ENCODE peak calls at places on chromosomes 16 and 17, in seven cellular contexts. P, J, Z, H, N, X and B are unnamed samples.

GRCh38 chr17:78383725-78384471 is 5.4 kb downstream of the PGS1 start:
- DNase-seq in P (peak; percentile 99), J (peak; percentile 42), Z (no peak), H (peak; percentile 99), N (peak; percentile 97), X (no peak), B (no peak)

GRCh38 chr16:77618011-77618410 is 104.3 kb upstream of the NUDT7 start:
- DNase-seq in P (no peak), J (no peak), Z (no peak), H (no peak), N (no peak), X (no peak), B (no peak)

GRCh38 chr17:40445769-40446468 is 2.7 kb downstream of the IGFBP4 start:
- DNase-seq in P (peak; percentile 50), J (no peak), Z (no peak), H (peak; percentile 68), N (peak; percentile 93), X (no peak), B (no peak)

GRCh38 chr16:70793851-70794502 is 7.0 kb downstream of the VAC14 start:
- DNase-seq in P (no peak), J (no peak), Z (no peak), H (no peak), N (no peak), X (no peak), B (no peak)

GRCh38 chr16:57256601-57257395 is 11.7 kb downstream of the ARL2BP start:
- DNase-seq in P (no peak), J (no peak), Z (no peak), H (no peak), N (peak; percentile 21), X (peak; percentile 21), B (no peak)

GRCh38 chr16:47713225-47713595 is 252.1 kb downstream of the PHKB start:
- DNase-seq in P (peak; percentile 83), J (peak; percentile 83), Z (no peak), H (peak; percentile 67), N (peak; percentile 68), X (no peak), B (no peak)

GRCh38 chr17:1109606-1110523 is 69.9 kb downstream of the ABR start:
- DNase-seq in P (no peak), J (peak; percentile 60), Z (peak; percentile 74), H (no peak), N (peak; percentile 53), X (peak; percentile 90), B (peak; percentile 98)

GRCh38 chr16:89050119-89050867 is 43.4 kb upstream of the ACSF3 start:
- DNase-seq in P (no peak), J (no peak), Z (no peak), H (no peak), N (no peak), X (no peak), B (no peak)

GRCh38 chr17:64496348-64496785 is 487 bp downstream of the POLG2 start:
- DNase-seq in P (no peak), J (peak; percentile 25), Z (no peak), H (peak; percentile 71), N (peak; percentile 72), X (no peak), B (no peak)

GRCh38 chr17:82668631-82669099 is 20.4 kb upstream of the WDR45B start:
- DNase-seq in P (peak; percentile 60), J (peak; percentile 73), Z (peak; percentile 59), H (peak; percentile 90), N (peak; percentile 97), X (peak; percentile 73), B (peak; percentile 80)

GRCh38 chr17:39671651-39672521 is 3.6 kb downstream of the PNMT start:
- DNase-seq in P (peak; percentile 35), J (peak; percentile 25), Z (peak; percentile 38), H (peak; percentile 57), N (peak; percentile 95), X (no peak), B (peak; percentile 81)

GRCh38 chr17:34178047-34178446 is 77.0 kb upstream of the CCL2 start:
- DNase-seq in P (no peak), J (no peak), Z (no peak), H (peak; percentile 34), N (no peak), X (no peak), B (no peak)

GRCh38 chr16:51150894-51151320 is at the start of gene SALL1:
- DNase-seq in P (peak; percentile 6), J (no peak), Z (no peak), H (peak; percentile 74), N (peak; percentile 93), X (no peak), B (no peak)

GRCh38 chr17:46013502-46014165 is 14.6 kb downstream of the STH start:
- DNase-seq in P (peak; percentile 59), J (peak; percentile 20), Z (no peak), H (peak; percentile 87), N (peak; percentile 92), X (no peak), B (no peak)

DNA sequence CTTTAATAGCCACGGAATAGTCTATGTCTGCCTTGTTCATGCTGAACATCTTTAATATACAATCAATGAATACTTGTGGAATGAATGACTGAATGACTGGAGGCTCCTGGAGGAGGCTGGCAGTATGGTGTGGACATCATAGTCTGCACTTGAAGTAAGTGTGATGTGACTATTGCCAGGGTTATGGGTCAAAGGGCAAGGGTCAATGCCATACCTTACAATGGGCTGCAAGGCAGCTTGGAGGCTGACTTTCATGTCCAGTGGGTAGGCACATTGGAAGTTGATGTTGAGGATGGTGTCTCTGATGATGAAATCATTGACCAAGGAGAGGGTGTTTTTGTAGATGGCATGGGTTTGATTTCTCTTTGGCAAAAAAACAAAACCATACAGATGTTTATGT is 7.9 kb downstream of the GP2 start:
- DNase-seq in P (no peak), J (no peak), Z (no peak), H (no peak), N (no peak), X (no peak), B (no peak)
- H3K4me1 ChIP-seq in P (no peaks in the 10 kb centered on the region), J (no peaks in the 10 kb centered on the region), Z (no peaks in the 10 kb centered on the region), H (no peaks in the 10 kb centered on the region), N (no peaks in the 10 kb centered on the region), X (no peaks in the 10 kb centered on the region), B (no peaks in the 10 kb centered on the region)

DNA sequence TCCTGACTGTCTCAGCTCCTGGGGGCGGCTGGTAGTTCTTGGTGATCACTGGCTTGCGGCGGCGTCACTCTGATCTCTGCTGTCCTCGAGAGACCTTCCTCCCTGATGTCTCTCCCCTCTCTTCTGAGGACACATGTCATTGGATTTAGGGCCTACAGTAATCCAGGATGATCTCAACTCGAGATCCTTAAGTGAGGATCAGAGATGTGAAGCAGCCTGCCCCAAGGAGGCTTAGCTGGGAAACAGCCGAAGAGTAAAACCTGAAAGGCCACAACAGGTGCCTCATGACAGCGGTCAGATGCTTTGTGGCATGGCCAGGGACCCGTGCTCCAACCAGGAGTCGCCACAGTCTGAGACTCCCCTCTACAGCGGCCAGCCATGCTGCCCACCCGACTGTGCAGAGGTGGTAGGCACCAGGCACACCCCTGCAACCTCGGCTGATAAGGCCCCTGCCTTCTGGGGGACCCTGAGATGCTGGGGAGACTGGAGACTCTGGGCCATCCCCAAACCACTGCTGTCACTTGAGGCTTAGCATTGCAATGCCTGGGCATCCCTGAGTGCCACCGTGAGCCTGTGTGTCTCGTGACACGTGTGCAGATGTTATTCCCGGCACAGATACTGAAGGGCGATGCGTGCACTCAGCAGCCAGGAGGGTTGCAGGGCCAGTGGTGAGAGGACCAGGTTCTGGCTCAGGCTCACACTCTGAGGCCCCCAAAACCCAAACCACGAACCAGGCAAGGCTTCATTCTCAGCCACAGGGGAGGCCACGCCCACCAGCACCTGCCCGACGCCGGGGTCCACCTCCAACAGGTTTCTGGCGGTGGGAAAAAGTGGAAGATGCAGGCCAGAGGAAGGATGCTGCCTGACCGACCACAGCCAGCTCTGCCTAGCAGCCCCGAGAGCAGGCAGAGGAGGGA is 30.2 kb upstream of the SLC38A10 start:
- DNase-seq in P (no peak), J (no peak), Z (no peak), H (no peak), N (no peak), X (no peak), B (no peak)
- H3K4me1 ChIP-seq in P (peaks cover 10% of the 10 kb centered on the region), J (peaks cover 23% of the 10 kb centered on the region), Z (no peaks in the 10 kb centered on the region), H (peaks cover 23% of the 10 kb centered on the region), N (peaks cover 11% of the 10 kb centered on the region), X (peaks cover 24% of the 10 kb centered on the region), B (peaks cover 2% of the 10 kb centered on the region)

GRCh38 chr16:11034005-11034404 is 89.6 kb downstream of the CLEC16A start:
- DNase-seq in P (peak; percentile 100), J (peak; percentile 74), Z (no peak), H (peak; percentile 93), N (no peak), X (no peak), B (no peak)
- H3K4me1 ChIP-seq in P (peaks cover 32% of the 10 kb centered on the region), J (peaks cover 50% of the 10 kb centered on the region), Z (no peaks in the 10 kb centered on the region), H (peaks cover 29% of the 10 kb centered on the region), N (peaks cover 14% of the 10 kb centered on the region), X (no peaks in the 10 kb centered on the region), B (no peaks in the 10 kb centered on the region)

GRCh38 chr17:76549215-76549518 is 9.3 kb downstream of the PRCD start:
- DNase-seq in P (no peak), J (no peak), Z (no peak), H (no peak), N (no peak), X (no peak), B (no peak)

GRCh38 chr17:76547183-76547641 is 7.4 kb downstream of the PRCD start:
- DNase-seq in P (peak; percentile 88), J (peak; percentile 80), Z (peak; percentile 76), H (peak; percentile 77), N (peak; percentile 85), X (no peak), B (peak; percentile 48)

GRCh38 chr17:76546556-76547182 is 6.8 kb downstream of the PRCD start:
- DNase-seq in P (peak; percentile 96), J (peak; percentile 99), Z (no peak), H (peak; percentile 93), N (peak; percentile 96), X (no peak), B (peak; percentile 80)

GRCh38 chr17:76548378-76549214 is 8.8 kb downstream of the PRCD start:
- DNase-seq in P (no peak), J (no peak), Z (no peak), H (no peak), N (peak; percentile 14), X (no peak), B (no peak)

GRCh38 chr17:76547642-76548202 is 7.9 kb downstream of the PRCD start:
- DNase-seq in P (no peak), J (no peak), Z (no peak), H (no peak), N (peak; percentile 17), X (no peak), B (no peak)
- H3K4me1 ChIP-seq in P (peaks cover 30% of the 10 kb centered on the region), J (peaks cover 35% of the 10 kb centered on the region), Z (peaks cover 7% of the 10 kb centered on the region), H (peaks cover 20% of the 10 kb centered on the region), N (peaks cover 28% of the 10 kb centered on the region), X (no peaks in the 10 kb centered on the region), B (no peaks in the 10 kb centered on the region)

GRCh38 chr16:73054732-73055481 is 7.0 kb upstream of the ZFHX3 start:
- DNase-seq in P (peak; percentile 90), J (peak; percentile 77), Z (no peak), H (peak; percentile 58), N (peak; percentile 80), X (no peak), B (no peak)
- H3K4me1 ChIP-seq in P (peaks cover 33% of the 10 kb centered on the region), J (peaks cover 64% of the 10 kb centered on the region), Z (no peaks in the 10 kb centered on the region), H (peaks cover 34% of the 10 kb centered on the region), N (peaks cover 72% of the 10 kb centered on the region), X (peaks cover 55% of the 10 kb centered on the region), B (peaks cover 16% of the 10 kb centered on the region)